ENCODE peak calls at places on chromosomes 12 and 14, in seven cellular contexts. J is kidney epithelial cell, R is tibial artery, F is AG04450, Y is GM23248, T is skeletal muscle cell, B is astrocyte of the spinal cord. O is an unnamed sample.

GRCh38 chr12:117699575-117699974 is 269.2 kb downstream of the KSR2 start:
- DNase-seq in J (no peak), R (no peak), F (no peak), Y (no peak), T (no peak), B (no peak), O (no peak)

GRCh38 chr12:2413999-2414792 is 361.4 kb downstream of the CACNA1C start:
- DNase-seq in J (no peak), R (no peak), F (no peak), Y (no peak), T (no peak), B (no peak), O (no peak)

GRCh38 chr12:131872154-131873046 is 22.0 kb upstream of the ULK1 start:
- DNase-seq in J (no peak), R (no peak), F (no peak), Y (peak), T (peak), B (peak), O (no peak)

GRCh38 chr12:68962855-68963455 is 30.0 kb upstream of the CPM start:
- DNase-seq in J (no peak), R (no peak), F (peak), Y (peak), T (no peak), B (no peak), O (no peak)

GRCh38 chr14:32047791-32048190 is 29.3 kb upstream of the ARHGAP5 start:
- DNase-seq in J (no peak), R (no peak), F (no peak), Y (peak), T (peak), B (peak), O (no peak)

GRCh38 chr12:101325590-101325989 is 45.7 kb downstream of the UTP20 start:
- DNase-seq in J (no peak), R (no peak), F (no peak), Y (no peak), T (no peak), B (no peak), O (no peak)

GRCh38 chr12:127628655-127629054 is 638.3 kb upstream of the TMEM132C start:
- DNase-seq in J (no peak), R (no peak), F (no peak), Y (peak), T (peak), B (peak), O (no peak)

GRCh38 chr12:92505373-92506340 is 197.1 kb upstream of the PLEKHG7 start:
- DNase-seq in J (no peak), R (peak), F (no peak), Y (peak), T (peak), B (peak), O (no peak)

GRCh38 chr14:58844544-58844943 is 206.8 kb downstream of the DACT1 start:
- DNase-seq in J (no peak), R (no peak), F (no peak), Y (no peak), T (no peak), B (no peak), O (no peak)

GRCh38 chr12:39503445-39503844 is 60.5 kb upstream of the KIF21A start:
- DNase-seq in J (peak), R (no peak), F (no peak), Y (peak), T (peak), B (peak), O (no peak)

GRCh38 chr12:666766-667308 is 3.6 kb upstream of the NINJ2 start:
- DNase-seq in J (no peak), R (no peak), F (no peak), Y (peak), T (no peak), B (peak), O (no peak)

GRCh38 chr14:67541448-67542387 is 8.6 kb downstream of the PLEKHH1 start:
- DNase-seq in J (no peak), R (no peak), F (no peak), Y (no peak), T (no peak), B (no peak), O (no peak)

GRCh38 chr12:87491598-87491997 is 537.6 kb downstream of the C12orf50 start:
- DNase-seq in J (no peak), R (no peak), F (no peak), Y (no peak), T (no peak), B (no peak), O (no peak)

GRCh38 chr12:29722164-29722563 is 61.6 kb downstream of the TMTC1 start:
- DNase-seq in J (no peak), R (no peak), F (no peak), Y (no peak), T (no peak), B (no peak), O (no peak)
- H3K4me3 ChIP-seq in J (no peak), R (no peak), F (no peak), Y (no peak), T (no peak), B (no peak), O (no peak)

GRCh38 chr12:124295431-124296058 is 652 bp downstream of the RFLNA start:
- DNase-seq in J (no peak), R (no peak), F (no peak), Y (no peak), T (no peak), B (no peak), O (no peak)
- H3K4me3 ChIP-seq in J (peak), R (peak), F (no peak), Y (peak), T (peak), B (peak), O (peak)

GRCh38 chr14:104931323-104931770 is 6.7 kb downstream of the PLD4 start:
- DNase-seq in J (no peak), R (no peak), F (no peak), Y (no peak), T (no peak), B (no peak), O (no peak)

GRCh38 chr14:104930526-104931322 is 6.0 kb downstream of the PLD4 start:
- DNase-seq in J (no peak), R (no peak), F (no peak), Y (no peak), T (no peak), B (no peak), O (no peak)

GRCh38 chr14:104932676-104933631 is 8.3 kb downstream of the PLD4 start:
- DNase-seq in J (peak), R (peak), F (peak), Y (peak), T (peak), B (peak), O (no peak)

GRCh38 chr14:104933721-104934379 is 9.2 kb downstream of the PLD4 start:
- DNase-seq in J (no peak), R (no peak), F (no peak), Y (no peak), T (no peak), B (no peak), O (no peak)

DNA sequence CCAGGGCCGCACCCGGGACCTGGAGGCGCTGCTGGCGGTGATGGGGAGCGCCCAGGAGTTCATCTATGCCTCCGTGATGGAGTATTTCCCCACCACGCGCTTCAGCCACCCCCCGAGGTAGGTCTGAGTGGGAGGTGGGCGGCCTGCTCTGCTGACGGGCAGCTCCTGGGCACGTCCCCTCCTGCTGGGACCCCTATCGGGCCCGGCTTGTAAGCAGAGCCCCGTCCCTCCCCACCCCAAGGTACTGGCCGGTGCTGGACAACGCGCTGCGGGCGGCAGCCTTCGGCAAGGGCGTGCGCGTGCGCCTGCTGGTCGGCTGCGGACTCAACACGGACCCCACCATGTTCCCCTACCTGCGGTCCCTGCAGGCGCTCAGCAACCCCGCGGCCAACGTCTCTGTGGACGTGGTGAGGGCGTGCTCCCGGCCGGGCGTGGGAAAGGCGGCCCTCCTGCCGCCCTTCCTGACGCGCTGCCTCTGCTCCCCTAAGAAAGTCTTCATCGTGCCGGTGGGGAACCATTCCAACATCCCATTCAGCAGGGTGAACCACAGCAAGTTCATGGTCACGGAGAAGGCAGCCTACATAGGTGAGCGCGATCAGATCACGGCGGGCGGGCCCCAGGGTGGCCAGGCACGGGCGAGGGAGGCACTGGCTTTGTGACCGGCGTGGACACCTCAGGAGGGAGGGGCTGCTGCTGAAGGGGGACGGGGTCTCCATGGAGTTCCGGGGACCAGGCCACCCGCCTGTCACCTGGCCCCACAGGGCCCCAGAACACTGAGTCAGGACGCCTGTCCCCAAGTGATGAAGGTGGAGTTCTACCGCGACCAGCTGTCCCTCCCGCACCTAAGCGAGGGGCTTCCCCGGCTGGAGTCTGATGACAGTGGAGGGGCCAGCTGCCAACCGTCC is 7.3 kb downstream of the PLD4 start:
- DNase-seq in J (no peak), R (peak), F (no peak), Y (no peak), T (no peak), B (no peak), O (no peak)
- H3K4me3 ChIP-seq in J (no peak), R (peak), F (peak), Y (no peak), T (peak), B (no peak), O (no peak)

GRCh38 chr12:64691227-64691792 is 67.9 kb downstream of the GNS start:
- DNase-seq in J (no peak), R (no peak), F (no peak), Y (no peak), T (no peak), B (no peak), O (no peak)
- H3K4me3 ChIP-seq in J (no peak), R (no peak), F (no peak), Y (no peak), T (no peak), B (no peak), O (no peak)

GRCh38 chr12:20696181-20696580 is 1.0 kb downstream of the SLCO1C1 start:
- DNase-seq in J (no peak), R (no peak), F (no peak), Y (no peak), T (no peak), B (no peak), O (no peak)

GRCh38 chr12:20701106-20701505 is 6.0 kb downstream of the SLCO1C1 start:
- DNase-seq in J (no peak), R (no peak), F (no peak), Y (no peak), T (no peak), B (no peak), O (no peak)

DNA sequence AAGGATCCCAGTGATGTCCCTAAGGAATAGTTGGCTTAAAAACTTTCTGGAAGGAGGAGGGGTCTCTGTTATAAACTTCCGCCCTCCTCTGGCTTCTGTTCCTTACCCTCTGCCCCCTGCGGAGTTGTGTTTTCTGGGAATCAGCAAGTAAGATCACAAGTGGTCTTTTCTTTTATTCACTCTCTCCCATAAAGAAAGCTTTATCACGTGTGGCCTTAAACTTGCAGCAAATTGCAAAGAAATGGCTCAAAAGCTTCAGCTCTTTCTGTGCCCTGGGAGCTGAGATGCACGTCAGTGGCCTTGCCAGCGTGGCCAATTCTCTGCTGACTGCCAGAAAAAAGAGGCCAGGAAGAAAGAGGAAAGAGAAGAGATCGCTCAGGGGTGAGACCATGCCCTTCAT is at the start of gene SLCO1C1:
- DNase-seq in J (no peak), R (no peak), F (no peak), Y (no peak), T (no peak), B (no peak), O (no peak)
- H3K4me3 ChIP-seq in J (no peak), R (no peak), F (no peak), Y (no peak), T (no peak), B (no peak), O (no peak)